ENCODE peak calls at places on chromosomes 5 and 9, in five cellular contexts. G is HTR-8/SVneo, Y is amygdala, Z is H9, F is cardiac fibroblast. L is an unnamed sample.

GRCh38 chr5:101390317-101390908 is 487.3 kb upstream of the ST8SIA4 start:
- DNase-seq in G (peak; percentile 1), Y (peak; percentile 3), Z (peak; percentile 31), F (peak; percentile 71), L (peak; percentile 35)

GRCh38 chr5:108727154-108727638 is 20.5 kb upstream of the FER start:
- DNase-seq in G (no peak), Y (peak; percentile 20), Z (no peak), F (no peak), L (no peak)

GRCh38 chr5:160451281-160451680 is 29.6 kb downstream of the PTTG1 start:
- DNase-seq in G (no peak), Y (no peak), Z (no peak), F (peak; percentile 30), L (no peak)

GRCh38 chr9:87622936-87623335 is 103.0 kb upstream of the CTSL start:
- DNase-seq in G (no peak), Y (no peak), Z (no peak), F (no peak), L (no peak)

GRCh38 chr5:10248378-10249260 is 1.1 kb downstream of the ATPSCKMT start:
- DNase-seq in G (no peak), Y (peak; percentile 23), Z (no peak), F (no peak), L (no peak)

GRCh38 chr5:31751620-31752019 is 112.7 kb downstream of the PDZD2 start:
- DNase-seq in G (no peak), Y (peak; percentile 23), Z (no peak), F (no peak), L (no peak)

GRCh38 chr9:109017493-109017892 is 4.2 kb upstream of the CTNNAL1 start:
- DNase-seq in G (no peak), Y (no peak), Z (no peak), F (no peak), L (no peak)

GRCh38 chr9:38022995-38023394 is 46.0 kb downstream of the SHB start:
- DNase-seq in G (no peak), Y (peak; percentile 77), Z (no peak), F (no peak), L (no peak)

GRCh38 chr5:172775326-172776234 is 4.6 kb upstream of the DUSP1 start:
- DNase-seq in G (no peak), Y (no peak), Z (no peak), F (peak; percentile 99), L (no peak)

GRCh38 chr5:102933300-102933699 is 178.2 kb downstream of the PAM start:
- DNase-seq in G (no peak), Y (no peak), Z (no peak), F (no peak), L (no peak)

GRCh38 chr5:177232761-177233160 is 70.8 kb downstream of the RAB24 start:
- DNase-seq in G (no peak), Y (no peak), Z (no peak), F (peak; percentile 38), L (peak; percentile 39)

GRCh38 chr9:21993893-21994525 is at the start of gene CDKN2A:
- DNase-seq in G (no peak), Y (peak; percentile 47), Z (peak; percentile 60), F (peak; percentile 59), L (no peak)

GRCh38 chr9:97853844-97854695 is 1.0 kb downstream of the FOXE1 start:
- DNase-seq in G (no peak), Y (no peak), Z (peak; percentile 78), F (peak; percentile 37), L (no peak)

GRCh38 chr5:142295084-142295758 is 29.6 kb downstream of the SPRY4 start:
- DNase-seq in G (no peak), Y (no peak), Z (peak; percentile 69), F (peak; percentile 66), L (no peak)

GRCh38 chr5:113038714-113039113 is 62.1 kb downstream of the DCP2 start:
- DNase-seq in G (peak; percentile 30), Y (no peak), Z (no peak), F (peak; percentile 47), L (peak; percentile 57)

GRCh38 chr9:124042168-124042775 is 30.7 kb downstream of the LHX2 start:
- DNase-seq in G (no peak), Y (peak; percentile 60), Z (no peak), F (no peak), L (no peak)

GRCh38 chr5:84028093-84028492 is 307.4 kb upstream of the HAPLN1 start:
- DNase-seq in G (peak; percentile 4), Y (no peak), Z (no peak), F (peak; percentile 86), L (peak; percentile 73)

GRCh38 chr9:136019041-136019680 is 58.0 kb upstream of the UBAC1 start:
- DNase-seq in G (no peak), Y (no peak), Z (peak; percentile 21), F (no peak), L (no peak)

GRCh38 chr5:132103380-132103951 is 29.9 kb downstream of the CSF2 start:
- DNase-seq in G (peak; percentile 80), Y (no peak), Z (no peak), F (peak; percentile 98), L (peak; percentile 96)

GRCh38 chr9:123686131-123686848 is 243.6 kb downstream of the DENND1A start:
- DNase-seq in G (no peak), Y (no peak), Z (no peak), F (peak; percentile 62), L (no peak)

GRCh38 chr5:125661584-125661983 is 761.6 kb upstream of the GRAMD2B start:
- DNase-seq in G (no peak), Y (no peak), Z (no peak), F (no peak), L (no peak)

GRCh38 chr9:89864257-89864656 is 259.4 kb downstream of the GADD45G start:
- DNase-seq in G (no peak), Y (no peak), Z (no peak), F (no peak), L (no peak)

L was measured in HS-5.